ENCODE peak calls at places on chromosomes 5 and 9, in five cellular contexts. One of them, this sample, is unnamed.

GRCh38 chr5:59042201-59042600 is 459.3 kb downstream of the RAB3C start:
- DNase-seq in activated CD4-positive, alpha-beta T cell treated with anti-CD3 and anti-CD28 coated beads, Interleukin-2, amount 50 U/mL, for 48 hours: no peak
- DNase-seq in skeletal muscle cell: peak; percentile 75
- DNase-seq in right atrium auricular region: no peak
- DNase-seq in T-helper 2 cell: no peak
- DNase-seq in this sample: no peak

GRCh38 chr9:112784020-112784788 is 33.6 kb downstream of the SNX30 start:
- DNase-seq in activated CD4-positive, alpha-beta T cell treated with anti-CD3 and anti-CD28 coated beads, Interleukin-2, amount 50 U/mL, for 48 hours: no peak
- DNase-seq in skeletal muscle cell: no peak
- DNase-seq in right atrium auricular region: no peak
- DNase-seq in T-helper 2 cell: no peak
- DNase-seq in this sample: no peak

GRCh38 chr9:79492092-79492995 is 79.4 kb upstream of the TLE4 start:
- DNase-seq in activated CD4-positive, alpha-beta T cell treated with anti-CD3 and anti-CD28 coated beads, Interleukin-2, amount 50 U/mL, for 48 hours: no peak
- DNase-seq in skeletal muscle cell: no peak
- DNase-seq in right atrium auricular region: no peak
- DNase-seq in T-helper 2 cell: no peak
- DNase-seq in this sample: no peak

GRCh38 chr9:95506692-95507455 is 9.9 kb downstream of the PTCH1 start:
- DNase-seq in activated CD4-positive, alpha-beta T cell treated with anti-CD3 and anti-CD28 coated beads, Interleukin-2, amount 50 U/mL, for 48 hours: peak; percentile 39
- DNase-seq in skeletal muscle cell: peak; percentile 19
- DNase-seq in right atrium auricular region: no peak
- DNase-seq in T-helper 2 cell: no peak
- DNase-seq in this sample: no peak

GRCh38 chr5:14569948-14570691 is 11.5 kb upstream of the OTULINL start:
- DNase-seq in activated CD4-positive, alpha-beta T cell treated with anti-CD3 and anti-CD28 coated beads, Interleukin-2, amount 50 U/mL, for 48 hours: no peak
- DNase-seq in skeletal muscle cell: no peak
- DNase-seq in right atrium auricular region: no peak
- DNase-seq in T-helper 2 cell: no peak
- DNase-seq in this sample: no peak

GRCh38 chr5:72214168-72214567 is 105.9 kb downstream of the MRPS27 start:
- DNase-seq in activated CD4-positive, alpha-beta T cell treated with anti-CD3 and anti-CD28 coated beads, Interleukin-2, amount 50 U/mL, for 48 hours: no peak
- DNase-seq in skeletal muscle cell: no peak
- DNase-seq in right atrium auricular region: no peak
- DNase-seq in T-helper 2 cell: no peak
- DNase-seq in this sample: no peak

GRCh38 chr5:83474170-83474796 is 2.7 kb downstream of the VCAN start:
- DNase-seq in activated CD4-positive, alpha-beta T cell treated with anti-CD3 and anti-CD28 coated beads, Interleukin-2, amount 50 U/mL, for 48 hours: peak; percentile 49
- DNase-seq in skeletal muscle cell: peak; percentile 87
- DNase-seq in right atrium auricular region: peak; percentile 91
- DNase-seq in T-helper 2 cell: no peak
- DNase-seq in this sample: peak; percentile 87

GRCh38 chr5:173764321-173765029 is 123.7 kb upstream of the CPEB4 start:
- DNase-seq in activated CD4-positive, alpha-beta T cell treated with anti-CD3 and anti-CD28 coated beads, Interleukin-2, amount 50 U/mL, for 48 hours: no peak
- DNase-seq in skeletal muscle cell: peak; percentile 83
- DNase-seq in right atrium auricular region: peak; percentile 93
- DNase-seq in T-helper 2 cell: no peak
- DNase-seq in this sample: peak; percentile 92

GRCh38 chr5:178327446-178327845 is 94.8 kb upstream of the PHYKPL start:
- DNase-seq in activated CD4-positive, alpha-beta T cell treated with anti-CD3 and anti-CD28 coated beads, Interleukin-2, amount 50 U/mL, for 48 hours: no peak
- DNase-seq in skeletal muscle cell: no peak
- DNase-seq in right atrium auricular region: no peak
- DNase-seq in T-helper 2 cell: no peak
- DNase-seq in this sample: no peak

GRCh38 chr9:16329699-16330113 is 540.8 kb downstream of the BNC2 start:
- DNase-seq in activated CD4-positive, alpha-beta T cell treated with anti-CD3 and anti-CD28 coated beads, Interleukin-2, amount 50 U/mL, for 48 hours: no peak
- DNase-seq in skeletal muscle cell: peak; percentile 78
- DNase-seq in right atrium auricular region: no peak
- DNase-seq in T-helper 2 cell: no peak
- DNase-seq in this sample: no peak

GRCh38 chr5:139401546-139401945 is 2.3 kb downstream of the SPATA24 start:
- DNase-seq in activated CD4-positive, alpha-beta T cell treated with anti-CD3 and anti-CD28 coated beads, Interleukin-2, amount 50 U/mL, for 48 hours: no peak
- DNase-seq in skeletal muscle cell: no peak
- DNase-seq in right atrium auricular region: no peak
- DNase-seq in T-helper 2 cell: no peak
- DNase-seq in this sample: no peak

GRCh38 chr9:125239631-125240597 is 1.2 kb downstream of the HSPA5 start:
- DNase-seq in activated CD4-positive, alpha-beta T cell treated with anti-CD3 and anti-CD28 coated beads, Interleukin-2, amount 50 U/mL, for 48 hours: no peak
- DNase-seq in skeletal muscle cell: no peak
- DNase-seq in right atrium auricular region: no peak
- DNase-seq in T-helper 2 cell: no peak
- DNase-seq in this sample: no peak

GRCh38 chr9:18347381-18348084 is 126.4 kb upstream of the ADAMTSL1 start:
- DNase-seq in activated CD4-positive, alpha-beta T cell treated with anti-CD3 and anti-CD28 coated beads, Interleukin-2, amount 50 U/mL, for 48 hours: no peak
- DNase-seq in skeletal muscle cell: no peak
- DNase-seq in right atrium auricular region: no peak
- DNase-seq in T-helper 2 cell: no peak
- DNase-seq in this sample: no peak

GRCh38 chr5:172450861-172451695 is 3.2 kb downstream of the SH3PXD2B start:
- DNase-seq in activated CD4-positive, alpha-beta T cell treated with anti-CD3 and anti-CD28 coated beads, Interleukin-2, amount 50 U/mL, for 48 hours: peak; percentile 66
- DNase-seq in skeletal muscle cell: no peak
- DNase-seq in right atrium auricular region: no peak
- DNase-seq in T-helper 2 cell: no peak
- DNase-seq in this sample: peak; percentile 43

GRCh38 chr5:75668988-75669760 is 48.1 kb downstream of the POC5 start:
- DNase-seq in activated CD4-positive, alpha-beta T cell treated with anti-CD3 and anti-CD28 coated beads, Interleukin-2, amount 50 U/mL, for 48 hours: peak; percentile 79
- DNase-seq in skeletal muscle cell: no peak
- DNase-seq in right atrium auricular region: no peak
- DNase-seq in T-helper 2 cell: no peak
- DNase-seq in this sample: no peak

GRCh38 chr5:150189728-150190502 is at the start of gene SLC6A7:
- DNase-seq in activated CD4-positive, alpha-beta T cell treated with anti-CD3 and anti-CD28 coated beads, Interleukin-2, amount 50 U/mL, for 48 hours: no peak
- DNase-seq in skeletal muscle cell: no peak
- DNase-seq in right atrium auricular region: no peak
- DNase-seq in T-helper 2 cell: no peak
- DNase-seq in this sample: no peak

GRCh38 chr9:134728801-134729495 is 87.3 kb downstream of the COL5A1 start:
- DNase-seq in activated CD4-positive, alpha-beta T cell treated with anti-CD3 and anti-CD28 coated beads, Interleukin-2, amount 50 U/mL, for 48 hours: no peak
- DNase-seq in skeletal muscle cell: no peak
- DNase-seq in right atrium auricular region: no peak
- DNase-seq in T-helper 2 cell: no peak
- DNase-seq in this sample: no peak

GRCh38 chr9:129624947-129625346 is 1.0 kb upstream of the NTMT1 start:
- DNase-seq in activated CD4-positive, alpha-beta T cell treated with anti-CD3 and anti-CD28 coated beads, Interleukin-2, amount 50 U/mL, for 48 hours: no peak
- DNase-seq in skeletal muscle cell: no peak
- DNase-seq in right atrium auricular region: no peak
- DNase-seq in T-helper 2 cell: no peak
- DNase-seq in this sample: no peak

GRCh38 chr5:125484272-125485002 is 738.0 kb upstream of the ZNF608 start:
- DNase-seq in activated CD4-positive, alpha-beta T cell treated with anti-CD3 and anti-CD28 coated beads, Interleukin-2, amount 50 U/mL, for 48 hours: no peak
- DNase-seq in skeletal muscle cell: peak; percentile 97
- DNase-seq in right atrium auricular region: peak; percentile 72
- DNase-seq in T-helper 2 cell: no peak
- DNase-seq in this sample: peak; percentile 93

GRCh38 chr9:91179237-91180138 is 182.2 kb downstream of the AUH start:
- DNase-seq in activated CD4-positive, alpha-beta T cell treated with anti-CD3 and anti-CD28 coated beads, Interleukin-2, amount 50 U/mL, for 48 hours: no peak
- DNase-seq in skeletal muscle cell: peak; percentile 84
- DNase-seq in right atrium auricular region: peak; percentile 54
- DNase-seq in T-helper 2 cell: no peak
- DNase-seq in this sample: no peak

GRCh38 chr9:20191239-20191840 is 402.5 kb upstream of the SLC24A2 start:
- DNase-seq in activated CD4-positive, alpha-beta T cell treated with anti-CD3 and anti-CD28 coated beads, Interleukin-2, amount 50 U/mL, for 48 hours: no peak
- DNase-seq in skeletal muscle cell: no peak
- DNase-seq in right atrium auricular region: no peak
- DNase-seq in T-helper 2 cell: no peak
- DNase-seq in this sample: no peak

GRCh38 chr9:86201474-86202337 is 57.8 kb downstream of the C9orf153 start:
- DNase-seq in activated CD4-positive, alpha-beta T cell treated with anti-CD3 and anti-CD28 coated beads, Interleukin-2, amount 50 U/mL, for 48 hours: no peak
- DNase-seq in skeletal muscle cell: no peak
- DNase-seq in right atrium auricular region: no peak
- DNase-seq in T-helper 2 cell: no peak
- DNase-seq in this sample: no peak

GRCh38 chr9:126504977-126505455 is 108.7 kb upstream of the LMX1B start:
- DNase-seq in activated CD4-positive, alpha-beta T cell treated with anti-CD3 and anti-CD28 coated beads, Interleukin-2, amount 50 U/mL, for 48 hours: no peak
- DNase-seq in skeletal muscle cell: no peak
- DNase-seq in right atrium auricular region: no peak
- DNase-seq in T-helper 2 cell: no peak
- DNase-seq in this sample: no peak

This sample was measured in fibroblast of the conjunctiva.